ENCODE peak calls at places on chromosome 4, in ten cellular contexts. R is fibroblast of the aortic adventitia; O is heart right ventricle; K is choroid plexus epithelial cell; Q is T follicular helper cell; U is Right ventricle myocardium superior; D is activated T-helper 9 cell treated with anti-CD3 and anti-CD28 coated beads, Interleukin-2, amount 50 U/mL, for 16 hours; Y is Ammon's horn; Z is activated naive CD4-positive, alpha-beta T cell treated with anti-CD3 and anti-CD28 coated beads, Interleukin-2, amount 10 ng/mL, durations not matched to agents 7 days and 5 days; E is LHCN-M2. T is an unnamed sample.

GRCh38 chr4:10022346-10023049 is 1.2 kb upstream of the SLC2A9 start:
- DNase-seq in R (no peak), O (no peak), K (no peak), Q (no peak), U (peak), D (no peak), Y (no peak), Z (peak), E (no peak), T (no peak)

GRCh38 chr4:184448828-184449227 is 25.5 kb downstream of the IRF2 start:
- DNase-seq in R (peak), O (peak), K (peak), Q (no peak), U (peak), D (no peak), Y (peak), Z (peak), E (peak), T (no peak)

GRCh38 chr4:27009539-27009938 is 148.9 kb downstream of the STIM2 start:
- DNase-seq in R (peak), O (no peak), K (peak), Q (no peak), U (no peak), D (no peak), Y (no peak), Z (no peak), E (peak), T (no peak)

GRCh38 chr4:151195801-151196200 is 81.2 kb upstream of the PRSS48 start:
- DNase-seq in R (peak), O (no peak), K (peak), Q (no peak), U (no peak), D (no peak), Y (no peak), Z (no peak), E (peak), T (no peak)

GRCh38 chr4:137981277-137981676 is 260.9 kb downstream of the SLC7A11 start:
- DNase-seq in R (peak), O (no peak), K (peak), Q (no peak), U (no peak), D (no peak), Y (no peak), Z (no peak), E (peak), T (no peak)

GRCh38 chr4:69781458-69782418 is 21.3 kb upstream of the SULT1B1 start:
- DNase-seq in R (no peak), O (no peak), K (no peak), Q (no peak), U (no peak), D (no peak), Y (no peak), Z (no peak), E (no peak), T (peak)

GRCh38 chr4:182897601-182898478 is 19.3 kb downstream of the DCTD start:
- DNase-seq in R (no peak), O (no peak), K (no peak), Q (no peak), U (no peak), D (no peak), Y (no peak), Z (no peak), E (no peak), T (no peak)

GRCh38 chr4:174437756-174438155 is 84.5 kb downstream of the HPGD start:
- DNase-seq in R (no peak), O (no peak), K (peak), Q (no peak), U (no peak), D (no peak), Y (no peak), Z (no peak), E (no peak), T (no peak)

GRCh38 chr4:100060765-100061416 is 110.8 kb upstream of the H2AZ1 start:
- DNase-seq in R (no peak), O (no peak), K (no peak), Q (no peak), U (no peak), D (no peak), Y (no peak), Z (no peak), E (no peak), T (peak)

GRCh38 chr4:145481164-145481941 is at the start of gene SMAD1:
- DNase-seq in R (peak), O (peak), K (peak), Q (no peak), U (peak), D (peak), Y (peak), Z (peak), E (peak), T (peak)

GRCh38 chr4:67603310-67604028 is 44.9 kb downstream of the STAP1 start:
- DNase-seq in R (no peak), O (no peak), K (no peak), Q (no peak), U (no peak), D (no peak), Y (no peak), Z (no peak), E (no peak), T (no peak)

GRCh38 chr4:168475745-168476144 is 4.5 kb downstream of the DDX60L start:
- DNase-seq in R (no peak), O (no peak), K (peak), Q (no peak), U (no peak), D (no peak), Y (no peak), Z (no peak), E (no peak), T (peak)

GRCh38 chr4:13944095-13944501 is 316.6 kb upstream of the BOD1L1 start:
- DNase-seq in R (no peak), O (peak), K (no peak), Q (no peak), U (peak), D (no peak), Y (peak), Z (no peak), E (no peak), T (no peak)

GRCh38 chr4:11698033-11698432 is 269.3 kb upstream of the HS3ST1 start:
- DNase-seq in R (peak), O (no peak), K (no peak), Q (no peak), U (no peak), D (no peak), Y (no peak), Z (no peak), E (no peak), T (no peak)

GRCh38 chr4:33062155-33062554 is 2342.0 kb downstream of the PCDH7 start:
- DNase-seq in R (peak), O (no peak), K (no peak), Q (no peak), U (no peak), D (no peak), Y (no peak), Z (no peak), E (no peak), T (no peak)

GRCh38 chr4:37675587-37676290 is 10.4 kb downstream of the RELL1 start:
- DNase-seq in R (no peak), O (no peak), K (no peak), Q (no peak), U (no peak), D (no peak), Y (no peak), Z (peak), E (no peak), T (peak)

GRCh38 chr4:88283661-88284377 is 542 bp downstream of the PPM1K start:
- DNase-seq in R (no peak), O (peak), K (peak), Q (peak), U (peak), D (peak), Y (peak), Z (peak), E (no peak), T (peak)

GRCh38 chr4:95124906-95125504 is 367.2 kb downstream of the BMPR1B start:
- DNase-seq in R (peak), O (peak), K (peak), Q (no peak), U (no peak), D (no peak), Y (peak), Z (no peak), E (peak), T (peak)

GRCh38 chr4:3489451-3489962 is 26.4 kb downstream of the DOK7 start:
- DNase-seq in R (no peak), O (no peak), K (no peak), Q (no peak), U (no peak), D (no peak), Y (no peak), Z (no peak), E (peak), T (no peak)

GRCh38 chr4:6768539-6768905 is 14.0 kb upstream of the KIAA0232 start:
- DNase-seq in R (peak), O (no peak), K (no peak), Q (no peak), U (no peak), D (no peak), Y (no peak), Z (no peak), E (peak), T (no peak)

GRCh38 chr4:155599596-155599995 is 67.1 kb upstream of the GUCY1A1 start:
- DNase-seq in R (no peak), O (no peak), K (no peak), Q (no peak), U (no peak), D (no peak), Y (no peak), Z (no peak), E (no peak), T (no peak)

GRCh38 chr4:143372093-143372915 is 35.6 kb downstream of the GAB1 start:
- DNase-seq in R (no peak), O (no peak), K (no peak), Q (no peak), U (no peak), D (no peak), Y (no peak), Z (no peak), E (no peak), T (peak)

GRCh38 chr4:6598641-6599040 is 23.7 kb downstream of the MAN2B2 start:
- DNase-seq in R (no peak), O (no peak), K (no peak), Q (no peak), U (no peak), D (no peak), Y (no peak), Z (no peak), E (no peak), T (no peak)

GRCh38 chr4:118772149-118773081 is 63.5 kb downstream of the SEC24D start:
- DNase-seq in R (peak), O (no peak), K (peak), Q (no peak), U (no peak), D (no peak), Y (peak), Z (no peak), E (peak), T (peak)

GRCh38 chr4:126807132-126807531 is 825.6 kb upstream of the INTU start:
- DNase-seq in R (no peak), O (no peak), K (no peak), Q (no peak), U (no peak), D (no peak), Y (no peak), Z (no peak), E (no peak), T (peak)

GRCh38 chr4:183242291-183242690 is 77.8 kb downstream of the CLDN22 start:
- DNase-seq in R (no peak), O (no peak), K (no peak), Q (no peak), U (no peak), D (no peak), Y (no peak), Z (no peak), E (no peak), T (no peak)

GRCh38 chr4:145390566-145390965 is 91.1 kb upstream of the SMAD1 start:
- DNase-seq in R (no peak), O (no peak), K (no peak), Q (no peak), U (no peak), D (no peak), Y (no peak), Z (no peak), E (no peak), T (no peak)

GRCh38 chr4:4857809-4858508 is 1.5 kb upstream of the MSX1 start:
- DNase-seq in R (no peak), O (no peak), K (no peak), Q (no peak), U (no peak), D (no peak), Y (no peak), Z (no peak), E (no peak), T (no peak)

GRCh38 chr4:40425799-40426574 is 90.9 kb downstream of the CHRNA9 start:
- DNase-seq in R (no peak), O (no peak), K (no peak), Q (no peak), U (peak), D (no peak), Y (no peak), Z (no peak), E (no peak), T (no peak)

GRCh38 chr4:55175779-55176231 is 50.4 kb upstream of the KDR start:
- DNase-seq in R (peak), O (no peak), K (peak), Q (no peak), U (no peak), D (no peak), Y (no peak), Z (no peak), E (peak), T (no peak)

GRCh38 chr4:164731827-164732474 is 22.0 kb upstream of the SMIM31 start:
- DNase-seq in R (peak), O (peak), K (peak), Q (peak), U (no peak), D (peak), Y (peak), Z (peak), E (peak), T (peak)

GRCh38 chr4:10259976-10260375 is 143.4 kb upstream of the WDR1 start:
- DNase-seq in R (no peak), O (no peak), K (no peak), Q (no peak), U (no peak), D (no peak), Y (no peak), Z (no peak), E (no peak), T (no peak)

GRCh38 chr4:17664755-17665154 is 50.3 kb downstream of the MED28 start:
- DNase-seq in R (no peak), O (no peak), K (no peak), Q (no peak), U (no peak), D (no peak), Y (no peak), Z (no peak), E (peak), T (peak)

GRCh38 chr4:14783011-14783877 is 219.0 kb upstream of the CPEB2 start:
- DNase-seq in R (peak), O (no peak), K (peak), Q (no peak), U (no peak), D (no peak), Y (no peak), Z (no peak), E (peak), T (no peak)

GRCh38 chr4:150385606-150386005 is 196.3 kb upstream of the MAB21L2 start:
- DNase-seq in R (peak), O (peak), K (peak), Q (no peak), U (no peak), D (no peak), Y (no peak), Z (no peak), E (peak), T (peak)